ENCODE peak calls at places on chromosome 18, in five cellular contexts. I, G, P, R and D are unnamed samples.

GRCh38 chr18:12017079-12017478 is 35.8 kb downstream of the IMPA2 start:
- DNase-seq in G (no peak), R (no peak), I (no peak), P (no peak), D (no peak)

GRCh38 chr18:22378672-22379282 is 38.9 kb downstream of the CTAGE1 start:
- DNase-seq in P (peak), G (no peak), I (peak), R (no peak), D (no peak)

GRCh38 chr18:38023871-38024270 is 458.3 kb upstream of the CELF4 start:
- DNase-seq in P (no peak), I (no peak), G (no peak), R (no peak), D (no peak)

GRCh38 chr18:59249186-59249774 is 24.0 kb downstream of the RAX start:
- DNase-seq in P (peak), R (peak), I (peak), G (peak), D (peak)

GRCh38 chr18:65754121-65754520 is 3.3 kb downstream of the CDH7 start:
- DNase-seq in P (no peak), R (no peak), G (no peak), I (no peak), D (no peak)

GRCh38 chr18:23701544-23702064 is 12.4 kb downstream of the LAMA3 start:
- DNase-seq in P (no peak), G (no peak), I (no peak), R (no peak), D (no peak)

GRCh38 chr18:23380001-23380550 is 73.0 kb upstream of the RIOK3 start:
- DNase-seq in P (no peak), R (no peak), I (no peak), G (peak), D (no peak)

GRCh38 chr18:21820035-21820810 is 79.6 kb downstream of the MIB1 start:
- DNase-seq in G (no peak), P (no peak), I (no peak), R (no peak), D (no peak)

GRCh38 chr18:39801010-39801409 is 2154.0 kb upstream of the PIK3C3 start:
- DNase-seq in P (no peak), R (no peak), G (no peak), I (no peak), D (no peak)

GRCh38 chr18:9474983-9475642 is at the start of gene RALBP1:
- DNase-seq in P (peak), G (peak), I (peak), R (peak), D (peak)

GRCh38 chr18:70249118-70249517 is 39.7 kb upstream of the SOCS6 start:
- DNase-seq in P (no peak), I (no peak), G (no peak), R (no peak), D (no peak)

GRCh38 chr18:7488571-7488970 is 78.5 kb upstream of the PTPRM start:
- DNase-seq in G (no peak), I (peak), P (no peak), R (no peak), D (no peak)

GRCh38 chr18:50619833-50620232 is 59.9 kb downstream of the MAPK4 start:
- DNase-seq in P (no peak), G (no peak), I (no peak), R (no peak), D (no peak)

GRCh38 chr18:74459877-74460276 is 2.8 kb upstream of the DIPK1C start:
- DNase-seq in G (no peak), I (peak), R (peak), P (peak), D (peak)

GRCh38 chr18:46915800-46916550 is 1.3 kb downstream of the PIAS2 start:
- DNase-seq in G (no peak), I (no peak), R (no peak), P (no peak), D (no peak)

GRCh38 chr18:75211721-75212625 is 1.4 kb downstream of the TSHZ1 start:
- DNase-seq in I (peak), R (peak), P (peak), G (peak), D (peak)

GRCh38 chr18:68172842-68173549 is 541.9 kb downstream of the TMX3 start:
- DNase-seq in G (no peak), R (no peak), P (peak), I (no peak), D (no peak)

GRCh38 chr18:36627616-36628015 is 201.2 kb downstream of the TPGS2 start:
- DNase-seq in R (no peak), I (no peak), G (no peak), P (no peak), D (no peak)

GRCh38 chr18:11081009-11081532 is 68.3 kb downstream of the PIEZO2 start:
- DNase-seq in I (no peak), R (no peak), P (no peak), G (no peak), D (no peak)

GRCh38 chr18:9619990-9620389 is 5.6 kb upstream of the PPP4R1 start:
- DNase-seq in G (no peak), P (no peak), I (no peak), R (no peak), D (no peak)

GRCh38 chr18:74652392-74652988 is 54.8 kb downstream of the ZNF407 start:
- DNase-seq in P (no peak), G (no peak), I (no peak), R (peak), D (no peak)

GRCh38 chr18:63320690-63321265 is 1.2 kb upstream of the BCL2 start:
- DNase-seq in I (peak), R (peak), P (peak), G (peak), D (peak)

GRCh38 chr18:63322246-63322645 is 2.7 kb upstream of the BCL2 start:
- DNase-seq in G (no peak), R (no peak), I (no peak), P (no peak), D (no peak)

GRCh38 chr18:63325086-63325686 is 5.6 kb upstream of the BCL2 start:
- DNase-seq in G (no peak), R (no peak), I (no peak), P (no peak), D (no peak)

GRCh38 chr18:63321291-63321690 is 1.7 kb upstream of the BCL2 start:
- DNase-seq in P (no peak), I (no peak), R (no peak), G (no peak), D (no peak)

DNA sequence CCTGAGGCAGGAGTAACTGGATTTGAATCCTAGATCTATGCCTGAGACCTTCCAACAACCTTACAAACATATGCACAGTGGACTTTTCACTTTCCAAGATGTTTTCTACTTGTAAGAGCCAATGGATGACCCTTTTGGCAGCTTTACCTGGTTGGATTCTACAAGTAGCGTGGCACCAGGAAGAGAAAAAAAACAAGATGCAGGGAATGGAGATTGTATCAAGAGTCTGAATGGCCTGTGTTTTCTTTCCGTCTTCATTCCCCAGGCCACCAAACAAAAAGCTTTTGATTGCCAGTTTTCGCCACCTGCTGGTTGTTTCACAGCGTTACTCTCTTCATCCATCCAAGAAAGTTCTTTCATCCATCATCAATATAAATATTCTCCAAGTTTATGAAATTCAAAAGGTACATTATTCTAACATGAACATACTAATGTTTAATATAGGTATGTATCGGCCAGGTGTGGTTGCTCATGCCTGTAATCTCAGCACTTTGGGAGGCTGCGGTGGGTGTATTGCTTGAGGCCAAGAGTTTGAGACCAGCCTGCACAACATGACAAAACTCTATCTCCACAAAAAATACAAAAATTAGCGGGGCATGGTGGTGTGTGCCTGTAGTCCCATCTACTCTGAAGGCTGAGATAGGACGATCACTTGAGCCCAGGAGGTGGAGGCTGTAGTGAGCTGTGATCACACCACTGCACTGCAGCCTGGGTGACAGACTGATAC is 3.5 kb upstream of the BCL2 start:
- DNase-seq in I (peak), P (peak), R (peak), G (peak), D (peak)
- TF ChIP-seq CTCF in I (peak), P (peak), R (peak), G (peak), D (peak)

DNA sequence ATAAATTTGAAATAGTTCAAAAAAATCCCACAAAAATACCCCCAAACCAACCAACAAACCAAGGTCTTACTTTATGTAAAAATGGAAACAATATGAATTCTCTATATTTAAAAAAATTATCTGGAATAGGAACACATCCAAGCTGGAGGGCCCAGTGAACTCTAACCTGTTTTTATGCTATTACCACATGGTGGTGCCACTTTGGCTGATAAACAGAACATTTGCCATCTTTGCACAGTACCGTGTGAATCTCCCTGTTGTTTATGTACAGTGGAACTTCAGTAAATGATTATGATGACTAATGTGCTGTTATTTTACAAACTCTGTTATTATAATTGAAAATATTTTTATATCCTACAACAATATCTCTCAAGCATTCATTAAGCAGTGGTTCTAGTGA is 145.3 kb upstream of the SMAD7 start:
- DNase-seq in I (no peak), R (no peak), G (no peak), P (no peak), D (no peak)
- TF ChIP-seq CTCF in I (no peak), R (no peak), G (no peak), P (no peak), D (no peak)

DNA sequence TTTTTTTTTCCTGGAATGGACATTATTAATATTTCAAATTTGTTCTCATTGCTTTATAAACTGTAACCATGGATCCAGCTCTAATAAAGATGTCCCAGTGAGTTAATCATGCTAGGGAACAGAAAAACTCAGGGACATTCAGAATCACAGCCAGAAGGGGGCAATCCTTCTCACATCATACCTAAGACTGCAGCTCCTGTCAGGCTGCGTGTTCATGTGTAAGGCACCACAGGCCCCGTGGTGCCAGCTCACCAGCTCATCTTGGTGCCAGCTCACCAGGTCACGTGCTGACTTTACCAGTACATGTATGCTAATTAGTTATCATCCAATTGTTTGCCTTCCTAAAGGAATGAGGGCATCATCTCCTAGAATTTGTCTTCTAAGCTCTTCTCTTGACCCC is 84.7 kb upstream of the NEDD4L start:
- DNase-seq in P (peak), G (peak), R (no peak), I (peak), D (no peak)
- TF ChIP-seq CTCF in P (peak), G (peak), R (no peak), I (peak), D (no peak)

DNA sequence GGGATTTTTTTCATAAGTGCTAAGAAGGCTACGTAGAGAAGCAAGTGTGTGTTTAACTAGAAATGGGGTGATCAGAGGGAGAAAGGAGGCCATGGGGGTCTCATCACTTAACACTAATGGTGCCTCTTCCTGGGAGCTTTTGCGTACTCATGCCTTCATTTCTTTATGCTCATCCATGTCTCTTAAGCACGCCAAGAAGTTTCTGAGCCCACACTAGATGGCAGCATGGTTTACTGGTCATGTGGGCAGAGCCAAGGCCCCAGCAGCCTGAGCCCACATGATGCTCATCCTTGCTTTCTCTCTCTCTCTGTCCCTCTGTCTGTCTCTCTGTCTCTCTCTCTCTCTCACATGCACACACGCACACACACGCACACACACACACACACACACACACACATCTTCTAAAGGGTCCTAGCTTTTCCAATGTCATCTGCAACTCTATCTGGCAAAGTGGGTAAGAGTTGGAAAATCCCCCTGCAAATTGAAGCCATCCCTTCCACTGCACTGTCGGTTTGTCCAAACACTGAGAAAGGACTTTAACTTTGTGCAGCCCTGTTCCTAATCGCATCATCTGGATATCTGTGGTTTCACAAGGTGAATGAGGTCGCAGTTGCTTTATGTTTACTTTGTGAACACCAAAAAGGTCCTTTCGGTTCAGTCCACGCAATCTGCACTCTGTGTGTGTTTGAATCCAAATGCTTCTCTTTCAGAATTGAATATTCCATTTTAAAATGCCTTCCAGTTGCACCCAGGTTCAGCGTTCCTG is 137.2 kb upstream of the CCDC68 start:
- DNase-seq in I (peak), P (peak), G (no peak), R (peak), D (no peak)
- TF ChIP-seq CTCF in I (peak), P (no peak), G (peak), R (peak), D (no peak)

GRCh38 chr18:3281456-3282400 is 19.8 kb downstream of the MYL12B start:
- DNase-seq in I (no peak), R (peak), G (no peak), P (no peak), D (no peak)
- TF ChIP-seq CTCF in I (no peak), R (peak), G (peak), P (peak), D (peak)

GRCh38 chr18:6039055-6039454 is 143.7 kb upstream of the TMEM200C start:
- DNase-seq in P (no peak), G (no peak), I (no peak), R (no peak), D (no peak)

GRCh38 chr18:6044319-6044718 is 149.0 kb upstream of the TMEM200C start:
- DNase-seq in G (no peak), R (no peak), I (no peak), P (no peak), D (no peak)

DNA sequence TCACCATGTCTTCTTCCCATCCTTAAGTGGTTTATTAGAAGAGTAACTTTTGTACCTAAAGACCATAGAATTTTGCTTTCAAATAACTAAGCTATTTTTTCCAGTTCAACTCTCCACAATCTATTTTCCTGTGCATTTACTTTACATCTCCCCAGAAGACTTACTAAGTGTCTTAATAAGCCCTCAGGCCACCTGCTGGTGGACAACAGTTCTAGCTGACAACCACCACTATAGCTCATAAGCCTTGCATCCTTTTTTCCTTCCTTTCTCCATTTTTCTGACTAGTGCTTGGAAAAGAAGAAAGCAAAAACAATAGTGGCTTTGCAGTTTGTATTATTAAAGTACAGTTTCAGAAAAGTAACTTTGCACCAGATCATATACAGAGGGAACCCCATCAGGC is 149.5 kb upstream of the TMEM200C start:
- DNase-seq in P (no peak), I (no peak), R (no peak), G (no peak), D (no peak)
- TF ChIP-seq CTCF in P (peak), I (peak), R (no peak), G (peak), D (no peak)

GRCh38 chr18:61926532-61926931 is 33.7 kb upstream of the RNF152 start:
- DNase-seq in R (no peak), P (no peak), I (no peak), G (no peak), D (no peak)

GRCh38 chr18:61931654-61932379 is 39.0 kb upstream of the RNF152 start:
- DNase-seq in G (no peak), P (no peak), I (no peak), R (no peak), D (no peak)

GRCh38 chr18:61935362-61935761 is 42.6 kb upstream of the RNF152 start:
- DNase-seq in G (no peak), I (no peak), P (no peak), R (no peak), D (no peak)

GRCh38 chr18:61924550-61924949 is 31.7 kb upstream of the RNF152 start:
- DNase-seq in R (no peak), P (no peak), G (no peak), I (no peak), D (no peak)

DNA sequence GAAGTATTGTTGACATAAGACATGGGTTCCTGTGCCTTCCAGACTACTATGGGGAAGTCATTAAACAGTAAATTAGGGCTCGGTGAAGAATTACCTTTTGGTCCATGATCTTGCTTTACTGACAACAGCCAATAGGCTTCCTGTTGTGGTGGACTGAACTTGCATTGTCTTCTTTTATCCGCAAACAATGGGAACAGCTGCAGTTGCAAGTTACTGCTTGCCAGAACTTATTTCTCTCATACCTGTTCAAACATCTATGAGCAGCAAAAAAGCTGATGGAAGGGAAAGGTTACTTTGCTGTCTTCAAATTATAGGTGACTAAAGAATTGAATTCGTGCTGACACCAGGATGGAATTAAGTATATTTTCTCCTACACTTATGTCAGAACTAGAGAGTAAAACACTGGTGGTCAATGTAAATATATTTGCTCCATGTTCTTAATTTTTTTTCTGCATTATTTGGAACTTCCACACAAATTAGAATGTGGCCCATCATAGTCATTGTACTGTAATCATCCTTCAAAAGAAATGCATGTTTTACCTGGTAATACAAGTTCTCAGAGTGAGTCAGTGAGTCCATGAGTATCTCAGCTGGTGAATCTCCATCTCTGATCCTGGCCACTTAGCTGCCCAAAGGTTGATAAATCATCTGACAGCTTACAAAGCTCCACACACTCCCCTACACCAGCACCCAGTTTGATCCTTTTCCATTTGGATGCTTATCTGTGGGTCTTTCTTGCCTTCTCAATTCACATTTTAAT is 37.3 kb upstream of the RNF152 start:
- DNase-seq in R (no peak), P (no peak), G (no peak), I (no peak), D (no peak)
- TF ChIP-seq CTCF in R (no peak), P (no peak), G (no peak), I (no peak), D (no peak)